ENCODE peak calls at places on chromosomes 1 and 21, in seven cellular contexts. One of them, this sample, is unnamed.

GRCh38 chr21:42513985-42514882 is 582 bp downstream of the SLC37A1 start:
- DNase-seq in Right ventricle myocardium superior: peak; percentile 71
- DNase-seq in activated T-cell treated with anti-CD3 and anti-CD28 coated beads, Interleukin-2, amount 50 U/mL, for 24 hours: peak; percentile 81
- DNase-seq in type B pancreatic cell: no peak
- DNase-seq in endothelial cell: peak; percentile 43
- DNase-seq in NCI-H526: peak; percentile 85
- DNase-seq in nucleus accumbens: no peak
- DNase-seq in this sample: peak; percentile 77

GRCh38 chr1:204296431-204296988 is 63.2 kb downstream of the PLEKHA6 start:
- DNase-seq in Right ventricle myocardium superior: no peak
- DNase-seq in activated T-cell treated with anti-CD3 and anti-CD28 coated beads, Interleukin-2, amount 50 U/mL, for 24 hours: no peak
- DNase-seq in type B pancreatic cell: no peak
- DNase-seq in endothelial cell: no peak
- DNase-seq in NCI-H526: no peak
- DNase-seq in nucleus accumbens: no peak
- DNase-seq in this sample: no peak

GRCh38 chr1:27992271-27992670 is 32.5 kb downstream of the XKR8 start:
- DNase-seq in Right ventricle myocardium superior: no peak
- DNase-seq in activated T-cell treated with anti-CD3 and anti-CD28 coated beads, Interleukin-2, amount 50 U/mL, for 24 hours: peak; percentile 45
- DNase-seq in type B pancreatic cell: no peak
- DNase-seq in endothelial cell: peak; percentile 20
- DNase-seq in NCI-H526: no peak
- DNase-seq in nucleus accumbens: no peak
- DNase-seq in this sample: no peak

GRCh38 chr1:219128957-219129356 is 44.7 kb upstream of the LYPLAL1 start:
- DNase-seq in Right ventricle myocardium superior: no peak
- DNase-seq in activated T-cell treated with anti-CD3 and anti-CD28 coated beads, Interleukin-2, amount 50 U/mL, for 24 hours: no peak
- DNase-seq in type B pancreatic cell: no peak
- DNase-seq in endothelial cell: no peak
- DNase-seq in NCI-H526: no peak
- DNase-seq in nucleus accumbens: no peak
- DNase-seq in this sample: no peak

GRCh38 chr1:905811-906531 is 17.8 kb upstream of the SAMD11 start:
- DNase-seq in Right ventricle myocardium superior: peak; percentile 44
- DNase-seq in activated T-cell treated with anti-CD3 and anti-CD28 coated beads, Interleukin-2, amount 50 U/mL, for 24 hours: peak; percentile 27
- DNase-seq in type B pancreatic cell: peak; percentile 66
- DNase-seq in endothelial cell: no peak
- DNase-seq in NCI-H526: no peak
- DNase-seq in nucleus accumbens: no peak
- DNase-seq in this sample: peak; percentile 72

GRCh38 chr1:44714532-44714931 is 16.4 kb downstream of the RNU5D-1 start:
- DNase-seq in Right ventricle myocardium superior: no peak
- DNase-seq in activated T-cell treated with anti-CD3 and anti-CD28 coated beads, Interleukin-2, amount 50 U/mL, for 24 hours: no peak
- DNase-seq in type B pancreatic cell: no peak
- DNase-seq in endothelial cell: no peak
- DNase-seq in NCI-H526: no peak
- DNase-seq in nucleus accumbens: no peak
- DNase-seq in this sample: no peak

GRCh38 chr1:174110053-174110452 is 49.3 kb upstream of the RABGAP1L start:
- DNase-seq in Right ventricle myocardium superior: no peak
- DNase-seq in activated T-cell treated with anti-CD3 and anti-CD28 coated beads, Interleukin-2, amount 50 U/mL, for 24 hours: no peak
- DNase-seq in type B pancreatic cell: no peak
- DNase-seq in endothelial cell: no peak
- DNase-seq in NCI-H526: no peak
- DNase-seq in nucleus accumbens: no peak
- DNase-seq in this sample: no peak

GRCh38 chr1:114979278-114979891 is 50.2 kb upstream of the TSHB start:
- DNase-seq in Right ventricle myocardium superior: no peak
- DNase-seq in activated T-cell treated with anti-CD3 and anti-CD28 coated beads, Interleukin-2, amount 50 U/mL, for 24 hours: peak; percentile 65
- DNase-seq in type B pancreatic cell: no peak
- DNase-seq in endothelial cell: peak; percentile 72
- DNase-seq in NCI-H526: peak; percentile 80
- DNase-seq in nucleus accumbens: no peak
- DNase-seq in this sample: no peak

GRCh38 chr1:174686213-174686612 is 238.4 kb downstream of the GPR52 start:
- DNase-seq in Right ventricle myocardium superior: no peak
- DNase-seq in activated T-cell treated with anti-CD3 and anti-CD28 coated beads, Interleukin-2, amount 50 U/mL, for 24 hours: no peak
- DNase-seq in type B pancreatic cell: no peak
- DNase-seq in endothelial cell: no peak
- DNase-seq in NCI-H526: no peak
- DNase-seq in nucleus accumbens: no peak
- DNase-seq in this sample: no peak

This sample was measured in coronary artery.